ENCODE peak calls at places on chromosomes 1 and 21, in six cellular contexts. One of them, this sample, is unnamed.

GRCh38 chr21:45982758-45983731 is 1.5 kb downstream of the COL6A1 start:
- DNase-seq in substantia nigra: no peak
- DNase-seq in amniotic stem cell: no peak
- DNase-seq in NCI-H146: no peak
- DNase-seq in NCI-H510A treated with DMSO at 0.1 percent for 48 hours: no peak
- DNase-seq in NCI-H2171: no peak
- DNase-seq in this sample: no peak

GRCh38 chr1:214902636-214903320 is 179.8 kb upstream of the KCNK2 start:
- DNase-seq in NCI-H146: no peak
- DNase-seq in NCI-H2171: no peak
- DNase-seq in amniotic stem cell: peak
- DNase-seq in substantia nigra: no peak
- DNase-seq in NCI-H510A treated with DMSO at 0.1 percent for 48 hours: no peak
- DNase-seq in this sample: peak

GRCh38 chr1:66251521-66251920 is 282.4 kb upstream of the SGIP1 start:
- DNase-seq in NCI-H146: no peak
- DNase-seq in substantia nigra: no peak
- DNase-seq in NCI-H510A treated with DMSO at 0.1 percent for 48 hours: peak
- DNase-seq in NCI-H2171: no peak
- DNase-seq in amniotic stem cell: no peak
- DNase-seq in this sample: no peak

GRCh38 chr21:25862112-25862511 is 127.3 kb downstream of the GABPA start:
- DNase-seq in NCI-H146: peak
- DNase-seq in NCI-H510A treated with DMSO at 0.1 percent for 48 hours: no peak
- DNase-seq in substantia nigra: no peak
- DNase-seq in NCI-H2171: no peak
- DNase-seq in amniotic stem cell: no peak
- DNase-seq in this sample: no peak

GRCh38 chr21:35350965-35351364 is 301.9 kb upstream of the RUNX1 start:
- DNase-seq in substantia nigra: no peak
- DNase-seq in amniotic stem cell: no peak
- DNase-seq in NCI-H146: no peak
- DNase-seq in NCI-H2171: no peak
- DNase-seq in NCI-H510A treated with DMSO at 0.1 percent for 48 hours: no peak
- DNase-seq in this sample: no peak

GRCh38 chr21:29155118-29155932 is 24.9 kb downstream of the MAP3K7CL start:
- DNase-seq in NCI-H2171: no peak
- DNase-seq in amniotic stem cell: no peak
- DNase-seq in NCI-H510A treated with DMSO at 0.1 percent for 48 hours: no peak
- DNase-seq in NCI-H146: no peak
- DNase-seq in substantia nigra: no peak
- DNase-seq in this sample: no peak

GRCh38 chr1:47865881-47866535 is 131.2 kb downstream of the TRABD2B start:
- DNase-seq in amniotic stem cell: no peak
- DNase-seq in substantia nigra: no peak
- DNase-seq in NCI-H2171: no peak
- DNase-seq in NCI-H146: no peak
- DNase-seq in NCI-H510A treated with DMSO at 0.1 percent for 48 hours: no peak
- DNase-seq in this sample: no peak

GRCh38 chr1:87226341-87226760 is 102.3 kb upstream of the LMO4 start:
- DNase-seq in NCI-H146: no peak
- DNase-seq in amniotic stem cell: peak
- DNase-seq in NCI-H2171: no peak
- DNase-seq in NCI-H510A treated with DMSO at 0.1 percent for 48 hours: no peak
- DNase-seq in substantia nigra: no peak
- DNase-seq in this sample: peak

GRCh38 chr1:110615548-110616130 is 9.5 kb upstream of the KCNA2 start:
- DNase-seq in substantia nigra: peak
- DNase-seq in NCI-H2171: peak
- DNase-seq in NCI-H146: peak
- DNase-seq in NCI-H510A treated with DMSO at 0.1 percent for 48 hours: peak
- DNase-seq in amniotic stem cell: peak
- DNase-seq in this sample: no peak

GRCh38 chr1:231866392-231867331 is 240.1 kb downstream of the DISC1 start:
- DNase-seq in NCI-H510A treated with DMSO at 0.1 percent for 48 hours: peak
- DNase-seq in NCI-H146: peak
- DNase-seq in NCI-H2171: peak
- DNase-seq in amniotic stem cell: no peak
- DNase-seq in substantia nigra: peak
- DNase-seq in this sample: peak

GRCh38 chr1:232880354-232880753 is 70.1 kb upstream of the NTPCR start:
- DNase-seq in NCI-H146: peak
- DNase-seq in NCI-H510A treated with DMSO at 0.1 percent for 48 hours: peak
- DNase-seq in substantia nigra: peak
- DNase-seq in NCI-H2171: no peak
- DNase-seq in amniotic stem cell: no peak
- DNase-seq in this sample: no peak

GRCh38 chr1:107689157-107689556 is 275.8 kb downstream of the VAV3 start:
- DNase-seq in NCI-H2171: no peak
- DNase-seq in NCI-H146: peak
- DNase-seq in NCI-H510A treated with DMSO at 0.1 percent for 48 hours: no peak
- DNase-seq in substantia nigra: no peak
- DNase-seq in amniotic stem cell: no peak
- DNase-seq in this sample: no peak

GRCh38 chr21:31918250-31918775 is 45.5 kb downstream of the HUNK start:
- DNase-seq in substantia nigra: no peak
- DNase-seq in NCI-H510A treated with DMSO at 0.1 percent for 48 hours: no peak
- DNase-seq in amniotic stem cell: no peak
- DNase-seq in NCI-H2171: no peak
- DNase-seq in NCI-H146: no peak
- DNase-seq in this sample: no peak

This sample was measured in HS-27A.